ENCODE peak calls at places on chromosome 1, in ten cellular contexts. One of them, this sample, is unnamed.
A peak's percentile ranks its signal among the peaks of the same experiment; 100 is the strongest.

GRCh38 chr1:234114648-234115307 is 210.3 kb downstream of the SLC35F3 start:
- DNase-seq in uterus: peak; percentile 28
- DNase-seq in aorta: no peak
- DNase-seq in fibroblast of lung: peak; percentile 50
- DNase-seq in small intestine: peak; percentile 37
- DNase-seq in HCT116: peak; percentile 21
- DNase-seq in fibroblast of mammary gland: peak; percentile 64
- DNase-seq in CD8-positive, alpha-beta memory T cell: no peak
- DNase-seq in A549: peak; percentile 69
- DNase-seq in breast epithelium: peak; percentile 18
- DNase-seq in this sample: no peak

GRCh38 chr1:233240839-233241682 is 54.5 kb downstream of the PCNX2 start:
- DNase-seq in A549: peak; percentile 64
- DNase-seq in HCT116: no peak
- DNase-seq in breast epithelium: peak; percentile 28
- DNase-seq in small intestine: peak; percentile 79
- DNase-seq in fibroblast of lung: peak; percentile 30
- DNase-seq in uterus: peak; percentile 21
- DNase-seq in CD8-positive, alpha-beta memory T cell: no peak
- DNase-seq in fibroblast of mammary gland: peak; percentile 50
- DNase-seq in aorta: peak; percentile 69
- DNase-seq in this sample: peak; percentile 72

GRCh38 chr1:18182518-18183160 is 75.0 kb downstream of the IGSF21 start:
- DNase-seq in aorta: peak; percentile 81
- DNase-seq in fibroblast of lung: no peak
- DNase-seq in small intestine: no peak
- DNase-seq in CD8-positive, alpha-beta memory T cell: no peak
- DNase-seq in uterus: no peak
- DNase-seq in HCT116: no peak
- DNase-seq in fibroblast of mammary gland: peak; percentile 17
- DNase-seq in breast epithelium: no peak
- DNase-seq in A549: peak; percentile 6
- DNase-seq in this sample: no peak

GRCh38 chr1:63968663-63969460 is 195.0 kb downstream of the ROR1 start:
- DNase-seq in aorta: peak; percentile 80
- DNase-seq in A549: no peak
- DNase-seq in breast epithelium: no peak
- DNase-seq in fibroblast of mammary gland: peak; percentile 54
- DNase-seq in uterus: no peak
- DNase-seq in HCT116: no peak
- DNase-seq in fibroblast of lung: peak; percentile 46
- DNase-seq in CD8-positive, alpha-beta memory T cell: no peak
- DNase-seq in small intestine: no peak
- DNase-seq in this sample: peak; percentile 80

GRCh38 chr1:40210514-40211204 is 37.1 kb upstream of the TMCO2 start:
- DNase-seq in CD8-positive, alpha-beta memory T cell: no peak
- DNase-seq in fibroblast of mammary gland: no peak
- DNase-seq in aorta: no peak
- DNase-seq in small intestine: no peak
- DNase-seq in A549: no peak
- DNase-seq in HCT116: no peak
- DNase-seq in breast epithelium: no peak
- DNase-seq in uterus: no peak
- DNase-seq in fibroblast of lung: no peak
- DNase-seq in this sample: no peak

GRCh38 chr1:33517596-33518250 is 45.3 kb downstream of the ZSCAN20 start:
- DNase-seq in A549: no peak
- DNase-seq in aorta: no peak
- DNase-seq in fibroblast of mammary gland: peak; percentile 51
- DNase-seq in small intestine: no peak
- DNase-seq in HCT116: no peak
- DNase-seq in fibroblast of lung: peak; percentile 7
- DNase-seq in CD8-positive, alpha-beta memory T cell: no peak
- DNase-seq in breast epithelium: no peak
- DNase-seq in uterus: no peak
- DNase-seq in this sample: no peak

GRCh38 chr1:208924011-208924410 is 659.5 kb upstream of the CAMK1G start:
- DNase-seq in A549: no peak
- DNase-seq in CD8-positive, alpha-beta memory T cell: no peak
- DNase-seq in fibroblast of lung: peak; percentile 78
- DNase-seq in aorta: no peak
- DNase-seq in HCT116: no peak
- DNase-seq in breast epithelium: no peak
- DNase-seq in fibroblast of mammary gland: no peak
- DNase-seq in uterus: no peak
- DNase-seq in small intestine: no peak
- DNase-seq in this sample: no peak

GRCh38 chr1:206075786-206076725 is 23.1 kb downstream of the RHEX start:
- DNase-seq in aorta: no peak
- DNase-seq in fibroblast of mammary gland: peak; percentile 55
- DNase-seq in small intestine: no peak
- DNase-seq in uterus: no peak
- DNase-seq in A549: no peak
- DNase-seq in fibroblast of lung: peak; percentile 48
- DNase-seq in breast epithelium: no peak
- DNase-seq in CD8-positive, alpha-beta memory T cell: no peak
- DNase-seq in HCT116: no peak
- DNase-seq in this sample: no peak

GRCh38 chr1:230898748-230899147 is 30.4 kb upstream of the C1orf198 start:
- DNase-seq in HCT116: no peak
- DNase-seq in fibroblast of lung: no peak
- DNase-seq in fibroblast of mammary gland: no peak
- DNase-seq in A549: no peak
- DNase-seq in breast epithelium: no peak
- DNase-seq in uterus: no peak
- DNase-seq in small intestine: no peak
- DNase-seq in aorta: no peak
- DNase-seq in CD8-positive, alpha-beta memory T cell: no peak
- DNase-seq in this sample: no peak

GRCh38 chr1:25697426-25698220 is 81.0 kb downstream of the MAN1C1 start:
- DNase-seq in small intestine: no peak
- DNase-seq in uterus: no peak
- DNase-seq in fibroblast of lung: no peak
- DNase-seq in fibroblast of mammary gland: no peak
- DNase-seq in A549: no peak
- DNase-seq in aorta: no peak
- DNase-seq in HCT116: no peak
- DNase-seq in CD8-positive, alpha-beta memory T cell: no peak
- DNase-seq in breast epithelium: no peak
- DNase-seq in this sample: no peak

GRCh38 chr1:54557956-54558355 is 9.9 kb downstream of the ACOT11 start:
- DNase-seq in CD8-positive, alpha-beta memory T cell: no peak
- DNase-seq in fibroblast of lung: no peak
- DNase-seq in uterus: no peak
- DNase-seq in fibroblast of mammary gland: no peak
- DNase-seq in breast epithelium: no peak
- DNase-seq in aorta: no peak
- DNase-seq in small intestine: no peak
- DNase-seq in A549: no peak
- DNase-seq in HCT116: no peak
- DNase-seq in this sample: no peak

GRCh38 chr1:51420867-51421627 is 90.7 kb upstream of the TTC39A start:
- DNase-seq in HCT116: no peak
- DNase-seq in small intestine: no peak
- DNase-seq in breast epithelium: no peak
- DNase-seq in uterus: no peak
- DNase-seq in CD8-positive, alpha-beta memory T cell: no peak
- DNase-seq in A549: no peak
- DNase-seq in fibroblast of mammary gland: no peak
- DNase-seq in fibroblast of lung: no peak
- DNase-seq in aorta: no peak
- DNase-seq in this sample: no peak
- H3K4me3 ChIP-seq in HCT116: no peak overlapping the region
- H3K4me3 ChIP-seq in small intestine: no peak overlapping the region
- H3K4me3 ChIP-seq in breast epithelium: no peak overlapping the region
- H3K4me3 ChIP-seq in uterus: no peak overlapping the region
- H3K4me3 ChIP-seq in CD8-positive, alpha-beta memory T cell: no peak overlapping the region
- H3K4me3 ChIP-seq in A549: no peak overlapping the region
- H3K4me3 ChIP-seq in fibroblast of mammary gland: no peak overlapping the region
- H3K4me3 ChIP-seq in fibroblast of lung: no peak overlapping the region
- H3K4me3 ChIP-seq in aorta: peak overlapping the region; percentile 34
- H3K4me3 ChIP-seq in this sample: peak overlapping the region; percentile 33

DNA sequence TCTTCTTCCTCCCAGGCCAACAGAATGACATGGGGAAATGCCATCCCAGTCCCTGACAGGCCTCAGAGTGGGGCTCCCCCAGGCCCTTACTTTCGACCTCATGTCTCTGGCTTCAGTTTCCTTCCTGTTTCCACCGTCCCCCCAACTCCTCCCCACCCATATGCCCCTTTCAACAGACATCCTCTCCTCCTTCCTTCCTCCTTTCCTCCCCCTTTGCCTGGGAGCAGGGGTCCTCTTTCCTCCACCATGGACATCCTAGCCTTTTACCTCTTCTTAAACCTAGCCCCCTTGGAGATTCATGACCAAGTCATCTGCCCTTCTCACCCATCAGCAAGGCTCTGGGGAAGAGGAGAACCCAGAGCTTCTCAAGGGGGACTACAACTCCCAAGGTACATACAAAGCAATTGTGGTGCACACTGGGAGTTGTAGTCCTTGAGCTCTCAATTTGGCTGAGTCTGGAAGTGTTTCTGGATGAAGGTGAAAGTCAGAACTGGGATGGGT is 4.0 kb downstream of the ZBTB7B start:
- DNase-seq in fibroblast of lung: no peak
- DNase-seq in fibroblast of mammary gland: no peak
- DNase-seq in CD8-positive, alpha-beta memory T cell: no peak
- DNase-seq in uterus: no peak
- DNase-seq in HCT116: no peak
- DNase-seq in small intestine: no peak
- DNase-seq in breast epithelium: no peak
- DNase-seq in A549: peak; percentile 59
- DNase-seq in aorta: no peak
- DNase-seq in this sample: no peak
- H3K4me3 ChIP-seq in fibroblast of lung: no peak overlapping the region
- H3K4me3 ChIP-seq in fibroblast of mammary gland: no peak overlapping the region
- H3K4me3 ChIP-seq in CD8-positive, alpha-beta memory T cell: no peak overlapping the region
- H3K4me3 ChIP-seq in uterus: no peak overlapping the region
- H3K4me3 ChIP-seq in HCT116: no peak overlapping the region
- H3K4me3 ChIP-seq in small intestine: no peak overlapping the region
- H3K4me3 ChIP-seq in breast epithelium: peak overlapping the region; percentile 89
- H3K4me3 ChIP-seq in A549: no peak overlapping the region
- H3K4me3 ChIP-seq in aorta: no peak overlapping the region
- H3K4me3 ChIP-seq in this sample: no peak overlapping the region

GRCh38 chr1:156113263-156114004 is 1.1 kb upstream of the LMNA start:
- DNase-seq in HCT116: no peak
- DNase-seq in small intestine: no peak
- DNase-seq in aorta: no peak
- DNase-seq in uterus: peak; percentile 37
- DNase-seq in breast epithelium: no peak
- DNase-seq in A549: no peak
- DNase-seq in fibroblast of lung: no peak
- DNase-seq in CD8-positive, alpha-beta memory T cell: no peak
- DNase-seq in fibroblast of mammary gland: peak; percentile 61
- DNase-seq in this sample: no peak
- H3K4me3 ChIP-seq in HCT116: peak overlapping the region; percentile 99
- H3K4me3 ChIP-seq in small intestine: no peak overlapping the region
- H3K4me3 ChIP-seq in aorta: no peak overlapping the region
- H3K4me3 ChIP-seq in uterus: no peak overlapping the region
- H3K4me3 ChIP-seq in breast epithelium: peak overlapping the region; percentile 100
- H3K4me3 ChIP-seq in A549: peak overlapping the region; percentile 17
- H3K4me3 ChIP-seq in fibroblast of lung: peak overlapping the region; percentile 91
- H3K4me3 ChIP-seq in CD8-positive, alpha-beta memory T cell: no peak overlapping the region
- H3K4me3 ChIP-seq in fibroblast of mammary gland: peak overlapping the region; percentile 99
- H3K4me3 ChIP-seq in this sample: no peak overlapping the region

DNA sequence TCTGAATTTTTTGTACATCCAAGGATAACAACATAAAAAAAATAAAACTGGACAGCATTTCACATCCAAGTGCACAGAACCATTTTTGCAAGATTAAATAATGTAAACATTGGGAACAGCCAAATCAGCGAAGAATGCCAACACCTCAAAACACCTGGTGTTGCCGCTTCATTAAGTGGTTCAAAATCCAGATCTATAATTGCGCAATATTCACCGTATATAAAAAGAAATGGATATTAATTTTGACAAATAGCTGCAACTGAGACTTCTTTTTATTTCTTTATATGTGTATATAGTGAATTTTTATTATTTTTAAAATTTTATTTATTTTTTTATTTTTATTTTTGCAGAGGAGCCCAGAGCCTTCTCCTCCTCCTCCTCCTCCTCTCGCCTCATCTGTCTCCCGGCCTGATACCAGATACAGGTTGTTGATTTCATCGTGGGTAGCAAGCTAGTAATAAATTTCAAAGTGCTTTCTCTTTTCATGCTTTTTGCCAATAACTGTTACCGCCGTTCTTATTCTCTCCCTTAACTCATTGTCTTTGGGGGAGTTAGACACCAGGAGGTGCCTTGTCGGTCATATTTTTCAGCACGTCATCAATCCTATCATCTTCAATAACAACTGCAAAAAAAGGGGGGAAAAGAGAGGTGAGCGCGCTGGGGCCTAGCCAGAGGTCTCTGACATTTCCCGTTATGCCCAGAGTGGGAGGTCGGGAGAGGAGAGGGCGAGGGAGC is 2.7 kb downstream of the CAMK2N1 start:
- DNase-seq in HCT116: no peak
- DNase-seq in small intestine: no peak
- DNase-seq in breast epithelium: no peak
- DNase-seq in CD8-positive, alpha-beta memory T cell: no peak
- DNase-seq in aorta: no peak
- DNase-seq in fibroblast of mammary gland: no peak
- DNase-seq in A549: no peak
- DNase-seq in uterus: no peak
- DNase-seq in fibroblast of lung: no peak
- DNase-seq in this sample: no peak
- H3K4me3 ChIP-seq in HCT116: no peak overlapping the region
- H3K4me3 ChIP-seq in small intestine: peak overlapping the region; percentile 57
- H3K4me3 ChIP-seq in breast epithelium: peak overlapping the region; percentile 69
- H3K4me3 ChIP-seq in CD8-positive, alpha-beta memory T cell: no peak overlapping the region
- H3K4me3 ChIP-seq in aorta: no peak overlapping the region
- H3K4me3 ChIP-seq in fibroblast of mammary gland: peak overlapping the region; percentile 85
- H3K4me3 ChIP-seq in A549: peak overlapping the region; percentile 95
- H3K4me3 ChIP-seq in uterus: peak overlapping the region; percentile 79
- H3K4me3 ChIP-seq in fibroblast of lung: peak overlapping the region; percentile 88
- H3K4me3 ChIP-seq in this sample: peak overlapping the region; percentile 62

GRCh38 chr1:94776474-94776873 is 43.7 kb upstream of the SLC44A3 start:
- DNase-seq in HCT116: no peak
- DNase-seq in small intestine: no peak
- DNase-seq in CD8-positive, alpha-beta memory T cell: no peak
- DNase-seq in A549: no peak
- DNase-seq in uterus: no peak
- DNase-seq in fibroblast of lung: no peak
- DNase-seq in fibroblast of mammary gland: no peak
- DNase-seq in aorta: no peak
- DNase-seq in breast epithelium: no peak
- DNase-seq in this sample: no peak
- H3K4me3 ChIP-seq in HCT116: no peak overlapping the region
- H3K4me3 ChIP-seq in small intestine: no peak overlapping the region
- H3K4me3 ChIP-seq in CD8-positive, alpha-beta memory T cell: no peak overlapping the region
- H3K4me3 ChIP-seq in A549: no peak overlapping the region
- H3K4me3 ChIP-seq in uterus: no peak overlapping the region
- H3K4me3 ChIP-seq in fibroblast of lung: no peak overlapping the region
- H3K4me3 ChIP-seq in fibroblast of mammary gland: no peak overlapping the region
- H3K4me3 ChIP-seq in aorta: no peak overlapping the region
- H3K4me3 ChIP-seq in breast epithelium: no peak overlapping the region
- H3K4me3 ChIP-seq in this sample: no peak overlapping the region

GRCh38 chr1:39103321-39104157 is 77.4 kb downstream of the NDUFS5 start:
- DNase-seq in breast epithelium: no peak
- DNase-seq in HCT116: no peak
- DNase-seq in fibroblast of lung: peak; percentile 69
- DNase-seq in small intestine: no peak
- DNase-seq in uterus: no peak
- DNase-seq in A549: no peak
- DNase-seq in aorta: no peak
- DNase-seq in fibroblast of mammary gland: peak; percentile 85
- DNase-seq in CD8-positive, alpha-beta memory T cell: no peak
- DNase-seq in this sample: no peak
- H3K4me3 ChIP-seq in breast epithelium: no peak overlapping the region
- H3K4me3 ChIP-seq in HCT116: no peak overlapping the region
- H3K4me3 ChIP-seq in fibroblast of lung: no peak overlapping the region
- H3K4me3 ChIP-seq in small intestine: no peak overlapping the region
- H3K4me3 ChIP-seq in uterus: no peak overlapping the region
- H3K4me3 ChIP-seq in A549: no peak overlapping the region
- H3K4me3 ChIP-seq in aorta: no peak overlapping the region
- H3K4me3 ChIP-seq in fibroblast of mammary gland: no peak overlapping the region
- H3K4me3 ChIP-seq in CD8-positive, alpha-beta memory T cell: no peak overlapping the region
- H3K4me3 ChIP-seq in this sample: no peak overlapping the region

GRCh38 chr1:168386949-168387586 is 106.4 kb downstream of the TBX19 start:
- DNase-seq in breast epithelium: peak; percentile 35
- DNase-seq in A549: peak; percentile 45
- DNase-seq in HCT116: peak; percentile 64
- DNase-seq in CD8-positive, alpha-beta memory T cell: peak; percentile 88
- DNase-seq in uterus: peak; percentile 72
- DNase-seq in fibroblast of lung: peak; percentile 61
- DNase-seq in aorta: peak; percentile 56
- DNase-seq in fibroblast of mammary gland: peak; percentile 53
- DNase-seq in small intestine: peak; percentile 41
- DNase-seq in this sample: peak; percentile 23
- H3K4me3 ChIP-seq in breast epithelium: peak overlapping the region; percentile 22
- H3K4me3 ChIP-seq in A549: peak overlapping the region; percentile 34
- H3K4me3 ChIP-seq in HCT116: no peak overlapping the region
- H3K4me3 ChIP-seq in CD8-positive, alpha-beta memory T cell: no peak overlapping the region
- H3K4me3 ChIP-seq in uterus: no peak overlapping the region
- H3K4me3 ChIP-seq in fibroblast of lung: no peak overlapping the region
- H3K4me3 ChIP-seq in aorta: no peak overlapping the region
- H3K4me3 ChIP-seq in fibroblast of mammary gland: no peak overlapping the region
- H3K4me3 ChIP-seq in small intestine: no peak overlapping the region
- H3K4me3 ChIP-seq in this sample: no peak overlapping the region

This sample was measured in heart left ventricle.